ENCODE peak calls at places on chromosomes 1 and 21, in nine cellular contexts. E, P, A, C, J, X, R, Q and D are unnamed samples.

GRCh38 chr1:212432706-212433576 is at the start of gene NENF:
- DNase-seq in E (peak), C (peak), Q (peak), J (peak), P (peak), R (no peak), X (no peak), A (peak), D (peak)

GRCh38 chr21:41750051-41750450 is 16.8 kb downstream of the RIPK4 start:
- DNase-seq in P (no peak), X (no peak), J (no peak), Q (no peak), C (no peak), R (no peak), A (no peak), E (no peak), D (no peak)

GRCh38 chr21:14900611-14901010 is 164.2 kb downstream of the NRIP1 start:
- DNase-seq in R (no peak), Q (no peak), E (no peak), A (no peak), J (no peak), X (no peak), C (no peak), P (no peak), D (no peak)

GRCh38 chr1:56389813-56390539 is 189.4 kb downstream of the PLPP3 start:
- DNase-seq in Q (no peak), P (no peak), E (no peak), A (no peak), X (no peak), R (no peak), C (peak), J (no peak), D (no peak)

GRCh38 chr1:18284750-18285532 is 177.3 kb downstream of the IGSF21 start:
- DNase-seq in P (no peak), Q (no peak), A (no peak), X (no peak), E (no peak), R (no peak), C (no peak), J (no peak), D (no peak)

GRCh38 chr1:178916448-178917174 is 45.7 kb upstream of the ANGPTL1 start:
- DNase-seq in E (no peak), Q (no peak), J (no peak), R (no peak), P (no peak), C (no peak), X (no peak), A (no peak), D (no peak)

GRCh38 chr1:151972533-151973270 is 21.0 kb downstream of the S100A10 start:
- DNase-seq in X (no peak), P (peak), C (no peak), R (no peak), J (peak), A (peak), Q (no peak), E (peak), D (no peak)

GRCh38 chr1:15337656-15338402 is 71.9 kb upstream of the EFHD2 start:
- DNase-seq in P (peak), C (no peak), R (no peak), Q (no peak), X (peak), A (peak), E (no peak), J (no peak), D (no peak)

GRCh38 chr1:167761400-167761799 is 39.6 kb downstream of the MPZL1 start:
- DNase-seq in X (no peak), J (no peak), C (no peak), P (no peak), R (no peak), E (no peak), A (no peak), Q (no peak), D (no peak)

GRCh38 chr1:38114231-38114630 is 67.6 kb upstream of the POU3F1 start:
- DNase-seq in R (no peak), Q (no peak), P (no peak), C (no peak), A (peak), J (no peak), X (no peak), E (peak), D (no peak)

GRCh38 chr1:153365696-153366095 is 8.0 kb downstream of the S100A9 start:
- DNase-seq in P (no peak), R (no peak), J (no peak), C (no peak), Q (no peak), A (no peak), X (no peak), E (no peak), D (peak)

GRCh38 chr21:32520885-32521735 is 64.2 kb downstream of the TCP10L start:
- DNase-seq in E (peak), X (no peak), C (peak), A (peak), P (peak), R (peak), Q (peak), J (peak), D (peak)

GRCh38 chr1:156582388-156583022 is 3.0 kb downstream of the TTC24 start:
- DNase-seq in P (no peak), Q (no peak), J (no peak), R (no peak), X (no peak), C (no peak), A (no peak), E (no peak), D (no peak)

GRCh38 chr1:168379110-168379860 is 98.6 kb downstream of the TBX19 start:
- DNase-seq in A (no peak), C (no peak), X (no peak), E (no peak), P (no peak), J (no peak), Q (no peak), R (no peak), D (no peak)

GRCh38 chr1:23567996-23568607 is 8.8 kb upstream of the ID3 start:
- DNase-seq in C (peak), R (no peak), E (no peak), P (no peak), J (peak), A (peak), Q (no peak), X (no peak), D (no peak)

GRCh38 chr1:51736702-51737101 is 119.8 kb downstream of the OSBPL9 start:
- DNase-seq in X (no peak), P (peak), C (no peak), E (no peak), A (peak), R (no peak), Q (peak), J (no peak), D (no peak)

GRCh38 chr1:164583196-164583595 is 24.2 kb downstream of the PBX1 start:
- DNase-seq in A (no peak), J (no peak), P (no peak), Q (no peak), C (no peak), E (no peak), R (no peak), X (no peak), D (no peak)

GRCh38 chr1:50266509-50266908 is 156.7 kb downstream of the DMRTA2 start:
- DNase-seq in C (no peak), X (no peak), A (no peak), R (no peak), E (no peak), P (no peak), J (no peak), Q (no peak), D (no peak)

GRCh38 chr1:209455133-209455532 is 128.4 kb upstream of the CAMK1G start:
- DNase-seq in X (no peak), A (no peak), P (no peak), R (no peak), C (no peak), Q (no peak), E (no peak), J (no peak), D (no peak)

GRCh38 chr21:42297372-42297771 is 17.8 kb downstream of the TFF3 start:
- DNase-seq in E (no peak), P (no peak), X (no peak), Q (no peak), R (no peak), C (no peak), A (no peak), J (no peak), D (no peak)

GRCh38 chr1:46767649-46768282 is 31.1 kb upstream of the CYP4B1 start:
- DNase-seq in A (no peak), R (no peak), J (no peak), P (no peak), E (peak), Q (no peak), X (no peak), C (no peak), D (no peak)

GRCh38 chr1:93630168-93630567 is 51.5 kb downstream of the BCAR3 start:
- DNase-seq in E (no peak), C (no peak), A (no peak), P (no peak), Q (no peak), X (no peak), J (no peak), R (no peak), D (no peak)

GRCh38 chr1:52955129-52955970 is 28.3 kb downstream of the SCP2 start:
- DNase-seq in R (no peak), C (peak), Q (no peak), A (peak), X (no peak), J (no peak), E (no peak), P (peak), D (no peak)

GRCh38 chr1:75438355-75438754 is 172.6 kb downstream of the SLC44A5 start:
- DNase-seq in R (no peak), A (no peak), J (no peak), C (no peak), Q (no peak), X (no peak), P (no peak), E (no peak), D (no peak)

GRCh38 chr1:156627313-156627880 is 8.2 kb downstream of the HAPLN2 start:
- DNase-seq in Q (no peak), X (no peak), E (peak), C (peak), J (no peak), A (peak), R (no peak), P (peak), D (no peak)

GRCh38 chr1:191851799-191852595 is 306.3 kb upstream of the RGS18 start:
- DNase-seq in R (no peak), J (no peak), C (no peak), Q (no peak), P (peak), A (no peak), X (no peak), E (no peak), D (no peak)

GRCh38 chr1:18632218-18632588 is 1.6 kb downstream of the PAX7 start:
- DNase-seq in A (no peak), E (no peak), R (no peak), C (peak), P (no peak), J (no peak), X (no peak), Q (no peak), D (no peak)

GRCh38 chr1:197099444-197099843 is 32.4 kb upstream of the F13B start:
- DNase-seq in E (no peak), X (no peak), Q (no peak), R (no peak), J (no peak), A (no peak), C (no peak), P (no peak), D (no peak)

GRCh38 chr1:99598738-99599411 is 47.0 kb upstream of the PALMD start:
- DNase-seq in C (no peak), E (no peak), P (peak), A (peak), X (no peak), Q (no peak), R (no peak), J (no peak), D (no peak)

GRCh38 chr1:82565146-82565545 is 764.4 kb downstream of the ADGRL2 start:
- DNase-seq in R (no peak), P (no peak), C (no peak), E (no peak), A (no peak), J (no peak), Q (no peak), X (no peak), D (no peak)

GRCh38 chr1:26853600-26853999 is 9.3 kb upstream of the SFN start:
- DNase-seq in P (no peak), R (no peak), E (no peak), X (no peak), J (peak), Q (no peak), A (no peak), C (no peak), D (no peak)

GRCh38 chr1:35499652-35500176 is 57.5 kb downstream of the KIAA0319L start:
- DNase-seq in C (peak), A (no peak), X (no peak), J (no peak), E (peak), Q (no peak), R (no peak), P (peak), D (no peak)

GRCh38 chr1:220631238-220631842 is 58.8 kb upstream of the C1orf115 start:
- DNase-seq in C (no peak), P (no peak), R (no peak), A (no peak), X (no peak), Q (no peak), E (no peak), J (no peak), D (no peak)

GRCh38 chr1:232445361-232446106 is 184.4 kb downstream of the SIPA1L2 start:
- DNase-seq in P (no peak), A (no peak), R (peak), X (no peak), E (no peak), Q (no peak), C (no peak), J (no peak), D (peak)

GRCh38 chr21:34926784-34927548 is 122.1 kb downstream of the RUNX1 start:
- DNase-seq in J (no peak), Q (no peak), P (peak), C (no peak), A (no peak), X (no peak), R (no peak), E (no peak), D (no peak)

DNA sequence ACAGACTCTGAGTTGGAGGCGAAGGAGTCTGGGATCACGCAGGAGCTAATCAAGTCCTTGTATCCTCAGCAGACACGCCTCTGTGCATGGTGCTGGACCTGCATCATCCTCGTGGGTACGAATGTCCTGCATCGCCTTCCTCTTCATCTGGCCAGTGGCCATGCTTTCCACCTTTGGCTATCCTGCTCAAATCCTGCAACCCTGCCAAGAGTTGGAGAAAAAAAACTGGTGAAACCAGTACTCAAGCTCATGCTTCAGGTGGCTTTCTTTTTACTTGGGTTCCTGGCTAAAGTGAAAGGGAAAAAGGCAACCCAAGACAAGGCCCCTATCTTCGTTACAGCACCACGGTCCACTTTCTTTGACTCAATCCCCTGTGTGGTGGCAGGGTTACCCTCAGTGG is 8.9 kb downstream of the SETSIP start:
- DNase-seq in Q (no peak), X (no peak), C (no peak), A (no peak), E (no peak), P (no peak), R (no peak), J (no peak), D (no peak)
- TF ChIP-seq POLR2AphosphoS5 in Q (no peak), X (no peak), C (no peak), A (no peak), E (no peak), P (no peak), R (no peak), J (no peak), D (no peak)

GRCh38 chr1:206891412-206891811 is 5.8 kb upstream of the IL24 start:
- DNase-seq in C (no peak), E (no peak), X (no peak), A (no peak), Q (no peak), J (no peak), R (peak), P (no peak), D (no peak)

GRCh38 chr1:206890690-206891089 is 6.6 kb upstream of the IL24 start:
- DNase-seq in E (no peak), A (no peak), R (no peak), Q (no peak), X (no peak), C (no peak), J (no peak), P (no peak), D (no peak)

GRCh38 chr1:206887701-206888100 is 9.5 kb upstream of the IL24 start:
- DNase-seq in P (no peak), Q (no peak), X (no peak), C (no peak), A (no peak), R (no peak), E (no peak), J (no peak), D (no peak)

GRCh38 chr1:206892351-206892984 is 4.8 kb upstream of the IL24 start:
- DNase-seq in A (no peak), E (no peak), P (no peak), X (no peak), R (no peak), Q (no peak), J (no peak), C (no peak), D (no peak)

DNA sequence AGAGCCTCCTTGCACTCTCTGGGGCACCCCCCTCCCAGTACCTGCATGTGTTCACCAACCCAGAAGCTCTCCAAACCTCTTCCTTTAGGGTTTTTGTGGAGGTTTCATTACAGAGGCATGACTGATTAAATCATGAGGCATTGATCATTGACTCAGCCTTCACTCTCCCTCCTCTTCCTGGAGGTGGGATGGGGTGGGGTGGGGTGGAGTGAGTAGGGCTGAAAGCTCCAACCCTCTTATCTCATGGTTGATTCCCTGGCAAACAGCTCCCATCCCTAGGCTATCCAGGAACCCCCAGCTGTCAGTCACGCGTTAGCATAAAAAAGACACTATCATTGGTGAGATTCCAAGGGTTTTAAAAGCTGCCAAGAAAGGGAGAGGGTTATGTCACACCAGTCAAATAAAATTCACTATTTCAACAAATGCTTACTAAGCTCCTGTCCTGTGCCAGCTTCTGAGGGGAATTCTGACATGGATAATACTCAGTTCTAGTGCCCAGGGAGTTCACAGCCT is 7.1 kb upstream of the IL24 start:
- DNase-seq in A (no peak), X (no peak), J (no peak), P (no peak), C (no peak), E (no peak), Q (no peak), R (no peak), D (no peak)
- H3K4me3 ChIP-seq in A (no peak), X (no peak), J (no peak), P (no peak), C (no peak), E (no peak), Q (no peak), R (no peak), D (no peak)

GRCh38 chr1:1922782-1923680 is 4.0 kb upstream of the TMEM52 start:
- DNase-seq in E (no peak), A (no peak), R (no peak), C (no peak), X (no peak), Q (no peak), P (peak), J (peak), D (peak)
- TF ChIP-seq POLR2AphosphoS5 in E (no peak), A (no peak), R (no peak), C (no peak), X (no peak), Q (no peak), P (no peak), J (no peak), D (no peak)

GRCh38 chr1:162695687-162696086 is 63.4 kb downstream of the DDR2 start:
- DNase-seq in R (no peak), P (no peak), Q (no peak), C (no peak), J (no peak), E (no peak), A (no peak), X (no peak), D (no peak)

GRCh38 chr1:162699366-162699765 is 67.1 kb downstream of the DDR2 start:
- DNase-seq in P (no peak), J (no peak), Q (no peak), E (no peak), R (no peak), X (no peak), A (no peak), C (no peak), D (no peak)

GRCh38 chr1:162697140-162697895 is 65.1 kb downstream of the DDR2 start:
- DNase-seq in Q (no peak), A (no peak), J (no peak), X (no peak), E (no peak), C (no peak), P (no peak), R (no peak), D (no peak)

GRCh38 chr1:162694911-162695310 is 62.6 kb downstream of the DDR2 start:
- DNase-seq in E (no peak), R (no peak), J (no peak), Q (no peak), C (no peak), X (no peak), P (no peak), A (no peak), D (no peak)

DNA sequence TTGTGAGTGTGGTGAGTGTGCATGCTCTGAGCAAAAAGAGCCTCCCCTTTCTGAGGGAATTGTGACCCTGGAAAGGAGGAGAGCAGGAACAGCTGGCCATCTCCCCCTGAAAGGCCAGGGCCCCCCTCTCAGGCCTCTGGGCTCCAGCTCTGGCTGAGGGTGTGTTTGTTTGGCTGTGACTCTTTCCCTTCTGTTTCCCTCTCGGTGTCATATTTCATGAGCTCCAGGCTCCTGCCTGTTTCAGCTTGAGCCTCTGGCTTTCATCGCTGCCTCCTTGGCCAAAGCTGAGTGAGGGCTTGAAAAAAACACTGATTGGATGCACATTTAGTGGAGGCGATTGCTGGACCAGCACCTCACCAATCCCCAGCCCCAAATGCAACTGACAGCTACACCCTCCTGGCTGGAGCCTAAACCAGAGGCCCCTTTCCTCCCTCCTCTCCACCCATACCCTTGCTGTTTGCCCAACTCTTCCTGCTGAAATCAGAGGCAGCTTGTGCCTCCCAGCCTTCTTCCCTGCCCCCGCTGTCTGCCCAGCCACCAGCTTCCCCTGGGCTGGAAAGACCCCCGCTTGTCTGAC is 64.1 kb downstream of the DDR2 start:
- DNase-seq in J (peak), X (no peak), E (peak), R (no peak), Q (no peak), C (peak), A (peak), P (peak), D (no peak)
- H3K4me3 ChIP-seq in J (no peak), X (peak), E (no peak), R (peak), Q (no peak), C (no peak), A (no peak), P (no peak), D (no peak)

GRCh38 chr1:116544588-116545358 is 26.1 kb downstream of the CD58 start:
- DNase-seq in E (no peak), R (no peak), P (no peak), X (no peak), J (no peak), C (no peak), A (no peak), Q (no peak), D (no peak)

GRCh38 chr1:116546354-116546977 is 24.4 kb downstream of the CD58 start:
- DNase-seq in P (peak), R (no peak), E (no peak), J (no peak), A (no peak), X (no peak), C (no peak), Q (no peak), D (no peak)

GRCh38 chr1:116540088-116540487 is 30.7 kb downstream of the CD58 start:
- DNase-seq in Q (no peak), C (no peak), R (no peak), P (no peak), A (no peak), X (no peak), E (no peak), J (no peak), D (no peak)

DNA sequence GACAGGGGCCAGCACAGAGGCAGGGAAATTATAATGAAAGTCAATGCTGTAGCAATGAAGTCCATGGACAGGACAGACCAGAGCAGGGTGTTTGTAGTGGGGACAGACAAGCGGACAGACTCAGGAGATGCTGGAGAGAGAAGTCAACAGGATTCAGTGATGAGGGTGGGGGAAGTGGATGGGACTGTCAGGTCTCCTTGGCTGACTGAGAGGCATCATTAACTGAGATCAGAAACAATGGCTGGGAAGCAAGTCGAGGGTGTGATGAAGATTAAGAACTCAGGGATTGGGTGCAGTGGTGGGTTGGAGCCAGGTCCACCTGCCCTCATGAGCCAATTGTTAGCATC is 25.5 kb downstream of the CD58 start:
- DNase-seq in X (no peak), E (no peak), A (no peak), Q (no peak), J (no peak), R (no peak), P (no peak), C (no peak), D (no peak)
- TF ChIP-seq POLR2AphosphoS5 in X (no peak), E (no peak), A (no peak), Q (no peak), J (no peak), R (no peak), P (no peak), C (no peak), D (no peak)